ENCODE peak calls at places on chromosomes 2 and 18, in ten cellular contexts. One of them, this sample, is unnamed.

GRCh38 chr2:201357216-201357615 is at the start of gene FLACC1:
- DNase-seq in endodermal cell: peak; percentile 74
- DNase-seq in SW480: peak; percentile 18
- DNase-seq in ecto neural progenitor cell: peak; percentile 63
- DNase-seq in PC-3: peak; percentile 45
- DNase-seq in activated naive CD4-positive, alpha-beta T cell: no peak
- DNase-seq in mucosa of descending colon: no peak
- DNase-seq in activated T-cell treated with anti-CD3 and anti-CD28 coated beads, Interleukin-2, amount 50 U/mL, for 48 hours: no peak
- DNase-seq in CMK: no peak
- DNase-seq in stimulated activated CD4-positive, alpha-beta T cell treated with anti-CD3 and anti-CD28 coated beads, Interleukin-12 subunit alpha, Interleukin-12 subunit beta, amount 100 ng/mL, for 24 hours: no peak
- DNase-seq in this sample: peak; percentile 50

GRCh38 chr2:225137971-225138370 is 95.7 kb upstream of the DOCK10 start:
- DNase-seq in CMK: no peak
- DNase-seq in SW480: no peak
- DNase-seq in activated naive CD4-positive, alpha-beta T cell: no peak
- DNase-seq in PC-3: peak; percentile 86
- DNase-seq in ecto neural progenitor cell: no peak
- DNase-seq in activated T-cell treated with anti-CD3 and anti-CD28 coated beads, Interleukin-2, amount 50 U/mL, for 48 hours: no peak
- DNase-seq in stimulated activated CD4-positive, alpha-beta T cell treated with anti-CD3 and anti-CD28 coated beads, Interleukin-12 subunit alpha, Interleukin-12 subunit beta, amount 100 ng/mL, for 24 hours: no peak
- DNase-seq in mucosa of descending colon: no peak
- DNase-seq in endodermal cell: no peak
- DNase-seq in this sample: no peak

GRCh38 chr2:179235463-179236108 is 29.0 kb downstream of the SESTD1 start:
- DNase-seq in activated T-cell treated with anti-CD3 and anti-CD28 coated beads, Interleukin-2, amount 50 U/mL, for 48 hours: no peak
- DNase-seq in endodermal cell: no peak
- DNase-seq in SW480: no peak
- DNase-seq in activated naive CD4-positive, alpha-beta T cell: no peak
- DNase-seq in CMK: no peak
- DNase-seq in PC-3: peak; percentile 1
- DNase-seq in stimulated activated CD4-positive, alpha-beta T cell treated with anti-CD3 and anti-CD28 coated beads, Interleukin-12 subunit alpha, Interleukin-12 subunit beta, amount 100 ng/mL, for 24 hours: no peak
- DNase-seq in mucosa of descending colon: no peak
- DNase-seq in ecto neural progenitor cell: no peak
- DNase-seq in this sample: no peak

GRCh38 chr18:21362921-21363320 is 120.9 kb downstream of the GREB1L start:
- DNase-seq in ecto neural progenitor cell: no peak
- DNase-seq in activated T-cell treated with anti-CD3 and anti-CD28 coated beads, Interleukin-2, amount 50 U/mL, for 48 hours: no peak
- DNase-seq in PC-3: no peak
- DNase-seq in mucosa of descending colon: no peak
- DNase-seq in activated naive CD4-positive, alpha-beta T cell: no peak
- DNase-seq in endodermal cell: no peak
- DNase-seq in SW480: no peak
- DNase-seq in stimulated activated CD4-positive, alpha-beta T cell treated with anti-CD3 and anti-CD28 coated beads, Interleukin-12 subunit alpha, Interleukin-12 subunit beta, amount 100 ng/mL, for 24 hours: no peak
- DNase-seq in CMK: no peak
- DNase-seq in this sample: no peak

GRCh38 chr2:219542931-219543595 is 546 bp downstream of the CHPF start:
- DNase-seq in endodermal cell: no peak
- DNase-seq in ecto neural progenitor cell: no peak
- DNase-seq in CMK: no peak
- DNase-seq in activated naive CD4-positive, alpha-beta T cell: no peak
- DNase-seq in stimulated activated CD4-positive, alpha-beta T cell treated with anti-CD3 and anti-CD28 coated beads, Interleukin-12 subunit alpha, Interleukin-12 subunit beta, amount 100 ng/mL, for 24 hours: no peak
- DNase-seq in SW480: no peak
- DNase-seq in mucosa of descending colon: no peak
- DNase-seq in activated T-cell treated with anti-CD3 and anti-CD28 coated beads, Interleukin-2, amount 50 U/mL, for 48 hours: no peak
- DNase-seq in PC-3: peak; percentile 50
- DNase-seq in this sample: no peak

GRCh38 chr2:26088038-26088643 is 54.3 kb downstream of the RAB10 start:
- DNase-seq in PC-3: peak; percentile 56
- DNase-seq in SW480: peak; percentile 27
- DNase-seq in mucosa of descending colon: no peak
- DNase-seq in activated naive CD4-positive, alpha-beta T cell: no peak
- DNase-seq in CMK: no peak
- DNase-seq in stimulated activated CD4-positive, alpha-beta T cell treated with anti-CD3 and anti-CD28 coated beads, Interleukin-12 subunit alpha, Interleukin-12 subunit beta, amount 100 ng/mL, for 24 hours: no peak
- DNase-seq in activated T-cell treated with anti-CD3 and anti-CD28 coated beads, Interleukin-2, amount 50 U/mL, for 48 hours: no peak
- DNase-seq in ecto neural progenitor cell: no peak
- DNase-seq in endodermal cell: no peak
- DNase-seq in this sample: no peak

GRCh38 chr2:113158884-113159553 is 14.8 kb upstream of the PSD4 start:
- DNase-seq in activated T-cell treated with anti-CD3 and anti-CD28 coated beads, Interleukin-2, amount 50 U/mL, for 48 hours: no peak
- DNase-seq in activated naive CD4-positive, alpha-beta T cell: no peak
- DNase-seq in endodermal cell: no peak
- DNase-seq in ecto neural progenitor cell: peak; percentile 40
- DNase-seq in SW480: no peak
- DNase-seq in PC-3: peak; percentile 62
- DNase-seq in mucosa of descending colon: no peak
- DNase-seq in CMK: no peak
- DNase-seq in stimulated activated CD4-positive, alpha-beta T cell treated with anti-CD3 and anti-CD28 coated beads, Interleukin-12 subunit alpha, Interleukin-12 subunit beta, amount 100 ng/mL, for 24 hours: no peak
- DNase-seq in this sample: no peak

GRCh38 chr2:241001413-241002274 is 3.2 kb downstream of the SNED1 start:
- DNase-seq in ecto neural progenitor cell: peak; percentile 38
- DNase-seq in activated T-cell treated with anti-CD3 and anti-CD28 coated beads, Interleukin-2, amount 50 U/mL, for 48 hours: peak; percentile 12
- DNase-seq in activated naive CD4-positive, alpha-beta T cell: no peak
- DNase-seq in PC-3: no peak
- DNase-seq in mucosa of descending colon: no peak
- DNase-seq in CMK: no peak
- DNase-seq in endodermal cell: peak; percentile 24
- DNase-seq in SW480: no peak
- DNase-seq in stimulated activated CD4-positive, alpha-beta T cell treated with anti-CD3 and anti-CD28 coated beads, Interleukin-12 subunit alpha, Interleukin-12 subunit beta, amount 100 ng/mL, for 24 hours: no peak
- DNase-seq in this sample: no peak

GRCh38 chr2:96144481-96145027 is 686 bp downstream of the DUSP2 start:
- DNase-seq in CMK: no peak
- DNase-seq in activated T-cell treated with anti-CD3 and anti-CD28 coated beads, Interleukin-2, amount 50 U/mL, for 48 hours: peak; percentile 72
- DNase-seq in PC-3: peak; percentile 11
- DNase-seq in SW480: peak; percentile 36
- DNase-seq in mucosa of descending colon: peak; percentile 68
- DNase-seq in stimulated activated CD4-positive, alpha-beta T cell treated with anti-CD3 and anti-CD28 coated beads, Interleukin-12 subunit alpha, Interleukin-12 subunit beta, amount 100 ng/mL, for 24 hours: no peak
- DNase-seq in ecto neural progenitor cell: no peak
- DNase-seq in activated naive CD4-positive, alpha-beta T cell: peak; percentile 27
- DNase-seq in endodermal cell: peak; percentile 80
- DNase-seq in this sample: no peak

GRCh38 chr2:101113441-101114267 is 37.5 kb downstream of the TBC1D8 start:
- DNase-seq in SW480: peak; percentile 25
- DNase-seq in CMK: no peak
- DNase-seq in mucosa of descending colon: no peak
- DNase-seq in activated naive CD4-positive, alpha-beta T cell: no peak
- DNase-seq in stimulated activated CD4-positive, alpha-beta T cell treated with anti-CD3 and anti-CD28 coated beads, Interleukin-12 subunit alpha, Interleukin-12 subunit beta, amount 100 ng/mL, for 24 hours: no peak
- DNase-seq in activated T-cell treated with anti-CD3 and anti-CD28 coated beads, Interleukin-2, amount 50 U/mL, for 48 hours: no peak
- DNase-seq in endodermal cell: peak; percentile 67
- DNase-seq in PC-3: peak; percentile 90
- DNase-seq in ecto neural progenitor cell: no peak
- DNase-seq in this sample: peak; percentile 62

GRCh38 chr18:9178557-9178956 is 42.0 kb downstream of the ANKRD12 start:
- DNase-seq in endodermal cell: no peak
- DNase-seq in CMK: no peak
- DNase-seq in ecto neural progenitor cell: no peak
- DNase-seq in mucosa of descending colon: no peak
- DNase-seq in PC-3: no peak
- DNase-seq in SW480: no peak
- DNase-seq in activated naive CD4-positive, alpha-beta T cell: no peak
- DNase-seq in activated T-cell treated with anti-CD3 and anti-CD28 coated beads, Interleukin-2, amount 50 U/mL, for 48 hours: no peak
- DNase-seq in stimulated activated CD4-positive, alpha-beta T cell treated with anti-CD3 and anti-CD28 coated beads, Interleukin-12 subunit alpha, Interleukin-12 subunit beta, amount 100 ng/mL, for 24 hours: no peak
- DNase-seq in this sample: no peak

GRCh38 chr2:149661844-149662243 is 74.3 kb upstream of the MMADHC start:
- DNase-seq in activated T-cell treated with anti-CD3 and anti-CD28 coated beads, Interleukin-2, amount 50 U/mL, for 48 hours: no peak
- DNase-seq in SW480: no peak
- DNase-seq in PC-3: peak; percentile 86
- DNase-seq in ecto neural progenitor cell: no peak
- DNase-seq in mucosa of descending colon: no peak
- DNase-seq in endodermal cell: no peak
- DNase-seq in activated naive CD4-positive, alpha-beta T cell: no peak
- DNase-seq in CMK: no peak
- DNase-seq in stimulated activated CD4-positive, alpha-beta T cell treated with anti-CD3 and anti-CD28 coated beads, Interleukin-12 subunit alpha, Interleukin-12 subunit beta, amount 100 ng/mL, for 24 hours: no peak
- DNase-seq in this sample: peak; percentile 59

GRCh38 chr2:47805850-47806249 is 22.9 kb downstream of the MSH6 start:
- DNase-seq in SW480: no peak
- DNase-seq in PC-3: no peak
- DNase-seq in CMK: no peak
- DNase-seq in ecto neural progenitor cell: no peak
- DNase-seq in activated naive CD4-positive, alpha-beta T cell: no peak
- DNase-seq in activated T-cell treated with anti-CD3 and anti-CD28 coated beads, Interleukin-2, amount 50 U/mL, for 48 hours: no peak
- DNase-seq in stimulated activated CD4-positive, alpha-beta T cell treated with anti-CD3 and anti-CD28 coated beads, Interleukin-12 subunit alpha, Interleukin-12 subunit beta, amount 100 ng/mL, for 24 hours: no peak
- DNase-seq in mucosa of descending colon: no peak
- DNase-seq in endodermal cell: no peak
- DNase-seq in this sample: no peak

GRCh38 chr2:172865422-172865821 is 129.8 kb downstream of the RAPGEF4 start:
- DNase-seq in SW480: peak; percentile 6
- DNase-seq in PC-3: peak; percentile 39
- DNase-seq in CMK: no peak
- DNase-seq in activated T-cell treated with anti-CD3 and anti-CD28 coated beads, Interleukin-2, amount 50 U/mL, for 48 hours: no peak
- DNase-seq in mucosa of descending colon: no peak
- DNase-seq in endodermal cell: peak; percentile 66
- DNase-seq in ecto neural progenitor cell: no peak
- DNase-seq in stimulated activated CD4-positive, alpha-beta T cell treated with anti-CD3 and anti-CD28 coated beads, Interleukin-12 subunit alpha, Interleukin-12 subunit beta, amount 100 ng/mL, for 24 hours: no peak
- DNase-seq in activated naive CD4-positive, alpha-beta T cell: no peak
- DNase-seq in this sample: peak; percentile 39

GRCh38 chr2:208250401-208250800 is 4.5 kb downstream of the IDH1 start:
- DNase-seq in CMK: no peak
- DNase-seq in activated naive CD4-positive, alpha-beta T cell: no peak
- DNase-seq in mucosa of descending colon: no peak
- DNase-seq in stimulated activated CD4-positive, alpha-beta T cell treated with anti-CD3 and anti-CD28 coated beads, Interleukin-12 subunit alpha, Interleukin-12 subunit beta, amount 100 ng/mL, for 24 hours: no peak
- DNase-seq in activated T-cell treated with anti-CD3 and anti-CD28 coated beads, Interleukin-2, amount 50 U/mL, for 48 hours: no peak
- DNase-seq in ecto neural progenitor cell: no peak
- DNase-seq in endodermal cell: no peak
- DNase-seq in SW480: no peak
- DNase-seq in PC-3: peak; percentile 51
- DNase-seq in this sample: no peak

GRCh38 chr2:241225545-241225944 is 37.1 kb downstream of the ANO7 start:
- DNase-seq in mucosa of descending colon: peak; percentile 13
- DNase-seq in ecto neural progenitor cell: no peak
- DNase-seq in endodermal cell: no peak
- DNase-seq in PC-3: no peak
- DNase-seq in activated naive CD4-positive, alpha-beta T cell: no peak
- DNase-seq in SW480: no peak
- DNase-seq in CMK: no peak
- DNase-seq in activated T-cell treated with anti-CD3 and anti-CD28 coated beads, Interleukin-2, amount 50 U/mL, for 48 hours: no peak
- DNase-seq in stimulated activated CD4-positive, alpha-beta T cell treated with anti-CD3 and anti-CD28 coated beads, Interleukin-12 subunit alpha, Interleukin-12 subunit beta, amount 100 ng/mL, for 24 hours: no peak
- DNase-seq in this sample: no peak

GRCh38 chr18:2515908-2516625 is 55.2 kb downstream of the METTL4 start:
- DNase-seq in activated naive CD4-positive, alpha-beta T cell: no peak
- DNase-seq in PC-3: peak; percentile 98
- DNase-seq in activated T-cell treated with anti-CD3 and anti-CD28 coated beads, Interleukin-2, amount 50 U/mL, for 48 hours: peak; percentile 31
- DNase-seq in mucosa of descending colon: no peak
- DNase-seq in SW480: peak; percentile 51
- DNase-seq in stimulated activated CD4-positive, alpha-beta T cell treated with anti-CD3 and anti-CD28 coated beads, Interleukin-12 subunit alpha, Interleukin-12 subunit beta, amount 100 ng/mL, for 24 hours: no peak
- DNase-seq in ecto neural progenitor cell: no peak
- DNase-seq in endodermal cell: no peak
- DNase-seq in CMK: no peak
- DNase-seq in this sample: no peak

GRCh38 chr2:165022781-165023180 is 67.5 kb upstream of the SLC38A11 start:
- DNase-seq in SW480: no peak
- DNase-seq in activated naive CD4-positive, alpha-beta T cell: no peak
- DNase-seq in activated T-cell treated with anti-CD3 and anti-CD28 coated beads, Interleukin-2, amount 50 U/mL, for 48 hours: no peak
- DNase-seq in ecto neural progenitor cell: no peak
- DNase-seq in CMK: no peak
- DNase-seq in stimulated activated CD4-positive, alpha-beta T cell treated with anti-CD3 and anti-CD28 coated beads, Interleukin-12 subunit alpha, Interleukin-12 subunit beta, amount 100 ng/mL, for 24 hours: no peak
- DNase-seq in PC-3: no peak
- DNase-seq in endodermal cell: peak; percentile 56
- DNase-seq in mucosa of descending colon: no peak
- DNase-seq in this sample: no peak

GRCh38 chr2:54084600-54084999 is 30.8 kb upstream of the ACYP2 start:
- DNase-seq in SW480: peak; percentile 20
- DNase-seq in activated T-cell treated with anti-CD3 and anti-CD28 coated beads, Interleukin-2, amount 50 U/mL, for 48 hours: no peak
- DNase-seq in PC-3: peak; percentile 55
- DNase-seq in CMK: no peak
- DNase-seq in endodermal cell: no peak
- DNase-seq in ecto neural progenitor cell: no peak
- DNase-seq in mucosa of descending colon: no peak
- DNase-seq in activated naive CD4-positive, alpha-beta T cell: no peak
- DNase-seq in stimulated activated CD4-positive, alpha-beta T cell treated with anti-CD3 and anti-CD28 coated beads, Interleukin-12 subunit alpha, Interleukin-12 subunit beta, amount 100 ng/mL, for 24 hours: no peak
- DNase-seq in this sample: peak; percentile 31

GRCh38 chr2:72515696-72516095 is 310.1 kb downstream of the EXOC6B start:
- DNase-seq in endodermal cell: no peak
- DNase-seq in PC-3: no peak
- DNase-seq in CMK: no peak
- DNase-seq in SW480: no peak
- DNase-seq in activated naive CD4-positive, alpha-beta T cell: no peak
- DNase-seq in activated T-cell treated with anti-CD3 and anti-CD28 coated beads, Interleukin-2, amount 50 U/mL, for 48 hours: no peak
- DNase-seq in stimulated activated CD4-positive, alpha-beta T cell treated with anti-CD3 and anti-CD28 coated beads, Interleukin-12 subunit alpha, Interleukin-12 subunit beta, amount 100 ng/mL, for 24 hours: no peak
- DNase-seq in mucosa of descending colon: no peak
- DNase-seq in ecto neural progenitor cell: no peak
- DNase-seq in this sample: no peak

GRCh38 chr2:146870691-146871090 is 974.1 kb upstream of the ACVR2A start:
- DNase-seq in CMK: no peak
- DNase-seq in stimulated activated CD4-positive, alpha-beta T cell treated with anti-CD3 and anti-CD28 coated beads, Interleukin-12 subunit alpha, Interleukin-12 subunit beta, amount 100 ng/mL, for 24 hours: no peak
- DNase-seq in PC-3: peak; percentile 44
- DNase-seq in endodermal cell: no peak
- DNase-seq in activated T-cell treated with anti-CD3 and anti-CD28 coated beads, Interleukin-2, amount 50 U/mL, for 48 hours: no peak
- DNase-seq in activated naive CD4-positive, alpha-beta T cell: no peak
- DNase-seq in ecto neural progenitor cell: no peak
- DNase-seq in SW480: no peak
- DNase-seq in mucosa of descending colon: no peak
- DNase-seq in this sample: no peak

GRCh38 chr2:227464851-227465250 is 7.1 kb upstream of the AGFG1 start:
- DNase-seq in PC-3: no peak
- DNase-seq in stimulated activated CD4-positive, alpha-beta T cell treated with anti-CD3 and anti-CD28 coated beads, Interleukin-12 subunit alpha, Interleukin-12 subunit beta, amount 100 ng/mL, for 24 hours: no peak
- DNase-seq in ecto neural progenitor cell: no peak
- DNase-seq in CMK: no peak
- DNase-seq in activated T-cell treated with anti-CD3 and anti-CD28 coated beads, Interleukin-2, amount 50 U/mL, for 48 hours: no peak
- DNase-seq in endodermal cell: peak; percentile 45
- DNase-seq in activated naive CD4-positive, alpha-beta T cell: no peak
- DNase-seq in mucosa of descending colon: no peak
- DNase-seq in SW480: no peak
- DNase-seq in this sample: no peak

GRCh38 chr18:3328522-3328921 is 66.6 kb downstream of the MYL12B start:
- DNase-seq in activated T-cell treated with anti-CD3 and anti-CD28 coated beads, Interleukin-2, amount 50 U/mL, for 48 hours: no peak
- DNase-seq in CMK: no peak
- DNase-seq in stimulated activated CD4-positive, alpha-beta T cell treated with anti-CD3 and anti-CD28 coated beads, Interleukin-12 subunit alpha, Interleukin-12 subunit beta, amount 100 ng/mL, for 24 hours: no peak
- DNase-seq in mucosa of descending colon: no peak
- DNase-seq in SW480: no peak
- DNase-seq in endodermal cell: no peak
- DNase-seq in PC-3: no peak
- DNase-seq in ecto neural progenitor cell: no peak
- DNase-seq in activated naive CD4-positive, alpha-beta T cell: no peak
- DNase-seq in this sample: no peak

GRCh38 chr2:241706539-241706938 is 4.7 kb downstream of the ING5 start:
- DNase-seq in CMK: no peak
- DNase-seq in ecto neural progenitor cell: no peak
- DNase-seq in SW480: no peak
- DNase-seq in endodermal cell: no peak
- DNase-seq in PC-3: no peak
- DNase-seq in activated naive CD4-positive, alpha-beta T cell: no peak
- DNase-seq in activated T-cell treated with anti-CD3 and anti-CD28 coated beads, Interleukin-2, amount 50 U/mL, for 48 hours: no peak
- DNase-seq in mucosa of descending colon: no peak
- DNase-seq in stimulated activated CD4-positive, alpha-beta T cell treated with anti-CD3 and anti-CD28 coated beads, Interleukin-12 subunit alpha, Interleukin-12 subunit beta, amount 100 ng/mL, for 24 hours: no peak
- DNase-seq in this sample: no peak

GRCh38 chr2:144703852-144704324 is 184.0 kb upstream of the ZEB2 start:
- DNase-seq in SW480: peak; percentile 2
- DNase-seq in activated T-cell treated with anti-CD3 and anti-CD28 coated beads, Interleukin-2, amount 50 U/mL, for 48 hours: no peak
- DNase-seq in stimulated activated CD4-positive, alpha-beta T cell treated with anti-CD3 and anti-CD28 coated beads, Interleukin-12 subunit alpha, Interleukin-12 subunit beta, amount 100 ng/mL, for 24 hours: no peak
- DNase-seq in CMK: no peak
- DNase-seq in ecto neural progenitor cell: no peak
- DNase-seq in activated naive CD4-positive, alpha-beta T cell: no peak
- DNase-seq in mucosa of descending colon: no peak
- DNase-seq in endodermal cell: no peak
- DNase-seq in PC-3: peak; percentile 78
- DNase-seq in this sample: peak; percentile 5

GRCh38 chr18:35276276-35276675 is 13.8 kb downstream of the ZSCAN30 start:
- DNase-seq in activated T-cell treated with anti-CD3 and anti-CD28 coated beads, Interleukin-2, amount 50 U/mL, for 48 hours: no peak
- DNase-seq in endodermal cell: no peak
- DNase-seq in mucosa of descending colon: no peak
- DNase-seq in PC-3: no peak
- DNase-seq in stimulated activated CD4-positive, alpha-beta T cell treated with anti-CD3 and anti-CD28 coated beads, Interleukin-12 subunit alpha, Interleukin-12 subunit beta, amount 100 ng/mL, for 24 hours: no peak
- DNase-seq in activated naive CD4-positive, alpha-beta T cell: no peak
- DNase-seq in CMK: no peak
- DNase-seq in SW480: no peak
- DNase-seq in ecto neural progenitor cell: no peak
- DNase-seq in this sample: no peak

GRCh38 chr2:183935005-183935404 is 663.3 kb upstream of the ZNF804A start:
- DNase-seq in activated T-cell treated with anti-CD3 and anti-CD28 coated beads, Interleukin-2, amount 50 U/mL, for 48 hours: no peak
- DNase-seq in ecto neural progenitor cell: no peak
- DNase-seq in stimulated activated CD4-positive, alpha-beta T cell treated with anti-CD3 and anti-CD28 coated beads, Interleukin-12 subunit alpha, Interleukin-12 subunit beta, amount 100 ng/mL, for 24 hours: no peak
- DNase-seq in SW480: no peak
- DNase-seq in activated naive CD4-positive, alpha-beta T cell: no peak
- DNase-seq in CMK: no peak
- DNase-seq in mucosa of descending colon: no peak
- DNase-seq in PC-3: peak; percentile 24
- DNase-seq in endodermal cell: no peak
- DNase-seq in this sample: no peak

GRCh38 chr2:85367180-85367579 is 12.6 kb downstream of the ELMOD3 start:
- DNase-seq in SW480: no peak
- DNase-seq in CMK: no peak
- DNase-seq in endodermal cell: no peak
- DNase-seq in ecto neural progenitor cell: no peak
- DNase-seq in PC-3: no peak
- DNase-seq in activated naive CD4-positive, alpha-beta T cell: no peak
- DNase-seq in stimulated activated CD4-positive, alpha-beta T cell treated with anti-CD3 and anti-CD28 coated beads, Interleukin-12 subunit alpha, Interleukin-12 subunit beta, amount 100 ng/mL, for 24 hours: no peak
- DNase-seq in mucosa of descending colon: no peak
- DNase-seq in activated T-cell treated with anti-CD3 and anti-CD28 coated beads, Interleukin-2, amount 50 U/mL, for 48 hours: no peak
- DNase-seq in this sample: no peak